ENCODE peak calls at places on chromosomes 2 and 18, in seven cellular contexts. D is ovary, X is sigmoid colon, C is suprapubic skin, T is Peyer's patch, Q is IMR-90, S is stomach. I is an unnamed sample.

GRCh38 chr18:50628543-50628905 is 68.6 kb downstream of the MAPK4 start:
- DNase-seq in Q (no peak), S (no peak), C (no peak), X (no peak), T (no peak), D (no peak), I (no peak)

GRCh38 chr2:241412144-241412543 is 56.1 kb downstream of the FARP2 start:
- DNase-seq in T (no peak), X (no peak), C (no peak), D (no peak), Q (peak), S (no peak), I (no peak)

GRCh38 chr2:100178085-100178788 is 35.8 kb upstream of the AFF3 start:
- DNase-seq in Q (peak), S (peak), T (no peak), C (no peak), D (no peak), X (no peak), I (peak)

GRCh38 chr2:111139637-111140317 is 19.1 kb downstream of the BCL2L11 start:
- DNase-seq in X (no peak), S (peak), C (no peak), D (no peak), Q (peak), T (no peak), I (no peak)

GRCh38 chr18:7575465-7576026 is 8.4 kb downstream of the PTPRM start:
- DNase-seq in S (no peak), D (no peak), X (no peak), T (no peak), Q (peak), C (no peak), I (no peak)

GRCh38 chr2:223674998-223675609 is 72.9 kb upstream of the SCG2 start:
- DNase-seq in S (no peak), C (no peak), T (no peak), D (no peak), Q (peak), X (no peak), I (no peak)

GRCh38 chr2:100262555-100263320 is 59.6 kb downstream of the LONRF2 start:
- DNase-seq in C (peak), T (no peak), X (peak), D (peak), Q (peak), S (peak), I (no peak)

GRCh38 chr18:24869285-24869684 is 408.8 kb downstream of the HRH4 start:
- DNase-seq in C (no peak), X (no peak), Q (no peak), S (no peak), T (no peak), D (no peak), I (no peak)

GRCh38 chr2:238585836-238586821 is 159.4 kb downstream of the ASB1 start:
- DNase-seq in X (peak), C (no peak), T (no peak), Q (no peak), S (peak), D (no peak), I (peak)

GRCh38 chr2:77387324-77387723 is 134.9 kb downstream of the LRRTM4 start:
- DNase-seq in Q (no peak), S (no peak), T (no peak), D (no peak), X (no peak), C (no peak), I (no peak)

GRCh38 chr2:177265386-177265690 is 811 bp upstream of the NFE2L2 start:
- DNase-seq in S (no peak), X (no peak), C (no peak), D (no peak), T (no peak), Q (peak), I (no peak)

GRCh38 chr18:48555465-48555995 is 16.7 kb downstream of the CTIF start:
- DNase-seq in S (no peak), C (no peak), D (no peak), Q (no peak), T (no peak), X (peak), I (no peak)

GRCh38 chr2:9675369-9676351 is 44.9 kb upstream of the YWHAQ start:
- DNase-seq in X (no peak), C (no peak), S (no peak), T (no peak), Q (peak), D (no peak), I (no peak)

GRCh38 chr2:30410217-30410616 is 36.8 kb upstream of the LCLAT1 start:
- DNase-seq in X (no peak), Q (peak), T (no peak), D (no peak), C (no peak), S (no peak), I (no peak)

GRCh38 chr18:46468431-46469180 is 188.4 kb downstream of the LOXHD1 start:
- DNase-seq in Q (no peak), C (peak), D (no peak), S (no peak), X (no peak), T (no peak), I (no peak)

GRCh38 chr2:227870710-227871374 is 589 bp upstream of the DAW1 start:
- DNase-seq in T (no peak), C (no peak), X (no peak), D (no peak), S (no peak), Q (peak), I (no peak)
- TF ChIP-seq POLR2A in T (no peak), C (no peak), X (no peak), D (no peak), S (no peak), Q (peak), I (no peak)

GRCh38 chr18:54975598-54975997 is 16.3 kb upstream of the CCDC68 start:
- DNase-seq in T (no peak), Q (peak), C (no peak), D (no peak), S (no peak), X (no peak), I (no peak)
- H3K27ac ChIP-seq in T (no peak), Q (peak), C (no peak), D (no peak), S (no peak), X (no peak), I (no peak)

GRCh38 chr2:216373896-216374295 is 1.6 kb upstream of the MARCHF4 start:
- DNase-seq in C (no peak), D (no peak), Q (peak), T (no peak), X (no peak), S (no peak), I (no peak)

GRCh38 chr2:216371756-216372702 is at the start of gene MARCHF4:
- DNase-seq in S (peak), T (peak), X (peak), C (peak), D (peak), Q (peak), I (no peak)

GRCh38 chr2:216370961-216371633 is 1.2 kb downstream of the MARCHF4 start:
- DNase-seq in D (no peak), X (no peak), S (no peak), T (no peak), Q (no peak), C (no peak), I (no peak)

GRCh38 chr2:216375288-216375687 is 3.0 kb upstream of the MARCHF4 start:
- DNase-seq in X (no peak), S (no peak), Q (no peak), T (no peak), D (no peak), C (no peak), I (no peak)

GRCh38 chr2:216372761-216373291 is 543 bp upstream of the MARCHF4 start:
- DNase-seq in C (no peak), T (no peak), Q (peak), S (no peak), X (no peak), D (no peak), I (no peak)
- H3K4me3 ChIP-seq in C (no peak), T (no peak), Q (peak), S (peak), X (no peak), D (no peak), I (no peak)

DNA sequence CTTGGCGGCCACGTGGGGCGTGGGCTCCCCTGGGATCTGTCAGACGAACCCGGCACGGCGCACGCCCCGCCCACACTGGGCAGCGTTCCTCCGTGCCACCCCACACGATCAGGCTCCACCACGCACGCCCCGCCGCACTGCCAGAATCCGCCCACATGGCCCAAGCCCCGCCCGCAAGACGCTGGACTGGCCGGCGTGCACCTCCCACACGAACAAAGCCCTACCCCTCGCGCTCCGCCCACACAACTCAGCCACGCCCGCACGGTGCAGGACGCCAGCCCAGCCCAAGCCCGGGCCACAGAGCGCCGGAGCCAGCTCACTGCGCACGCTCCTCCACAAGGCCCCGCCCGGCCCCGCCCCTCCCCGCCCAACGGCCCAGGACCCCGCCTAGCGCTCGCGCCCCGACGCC is 555 bp downstream of the TMEM18 start:
- DNase-seq in Q (peak), C (peak), T (peak), D (peak), X (peak), S (peak), I (peak)
- TF ChIP-seq POLR2A in Q (no peak), C (no peak), T (no peak), D (no peak), X (no peak), S (no peak), I (no peak)

GRCh38 chr18:79940814-79941472 is 10.5 kb downstream of the SLC66A2 start:
- DNase-seq in C (peak), D (peak), Q (no peak), S (peak), X (peak), T (peak), I (no peak)
- H3K27ac ChIP-seq in C (peak), D (no peak), Q (no peak), S (no peak), X (no peak), T (no peak), I (no peak)